ENCODE peak calls at places on chromosomes 2 and 18, in eight cellular contexts. One of them, this sample, is unnamed.

GRCh38 chr18:31651369-31651768 is 33.0 kb downstream of the B4GALT6 start:
- DNase-seq in adrenal gland: no peak
- DNase-seq in stomach: no peak
- DNase-seq in HCT116: no peak
- DNase-seq in body of pancreas: no peak
- DNase-seq in gastrocnemius medialis: no peak
- DNase-seq in aorta: no peak
- DNase-seq in lower lobe of right lung: no peak
- DNase-seq in this sample: no peak

GRCh38 chr2:32683520-32684086 is 55.8 kb downstream of the TTC27 start:
- DNase-seq in adrenal gland: no peak
- DNase-seq in stomach: no peak
- DNase-seq in HCT116: no peak
- DNase-seq in body of pancreas: no peak
- DNase-seq in gastrocnemius medialis: no peak
- DNase-seq in aorta: no peak
- DNase-seq in lower lobe of right lung: no peak
- DNase-seq in this sample: no peak

GRCh38 chr2:31446848-31447247 is 32.3 kb upstream of the XDH start:
- DNase-seq in adrenal gland: no peak
- DNase-seq in stomach: no peak
- DNase-seq in HCT116: no peak
- DNase-seq in body of pancreas: no peak
- DNase-seq in gastrocnemius medialis: no peak
- DNase-seq in aorta: no peak
- DNase-seq in lower lobe of right lung: no peak
- DNase-seq in this sample: no peak

GRCh38 chr2:32832821-32833220 is 113.9 kb upstream of the LTBP1 start:
- DNase-seq in adrenal gland: no peak
- DNase-seq in stomach: no peak
- DNase-seq in HCT116: no peak
- DNase-seq in body of pancreas: no peak
- DNase-seq in gastrocnemius medialis: no peak
- DNase-seq in aorta: no peak
- DNase-seq in lower lobe of right lung: no peak
- DNase-seq in this sample: no peak

GRCh38 chr2:20930928-20931327 is 108.0 kb upstream of the LDAH start:
- DNase-seq in adrenal gland: peak; percentile 30
- DNase-seq in stomach: no peak
- DNase-seq in HCT116: no peak
- DNase-seq in body of pancreas: peak; percentile 4
- DNase-seq in gastrocnemius medialis: no peak
- DNase-seq in aorta: peak; percentile 45
- DNase-seq in lower lobe of right lung: no peak
- DNase-seq in this sample: no peak

GRCh38 chr2:69210386-69210785 is 176.6 kb downstream of the GFPT1 start:
- DNase-seq in adrenal gland: no peak
- DNase-seq in stomach: no peak
- DNase-seq in HCT116: no peak
- DNase-seq in body of pancreas: no peak
- DNase-seq in gastrocnemius medialis: no peak
- DNase-seq in aorta: no peak
- DNase-seq in lower lobe of right lung: no peak
- DNase-seq in this sample: no peak

GRCh38 chr2:65436169-65436824 is 3.9 kb upstream of the SPRED2 start:
- DNase-seq in adrenal gland: peak; percentile 93
- DNase-seq in stomach: peak; percentile 89
- DNase-seq in HCT116: peak; percentile 63
- DNase-seq in body of pancreas: peak; percentile 93
- DNase-seq in gastrocnemius medialis: peak; percentile 85
- DNase-seq in aorta: peak; percentile 94
- DNase-seq in lower lobe of right lung: peak; percentile 93
- DNase-seq in this sample: peak; percentile 97

GRCh38 chr2:123456416-123456815 is 568.7 kb upstream of the CNTNAP5 start:
- DNase-seq in adrenal gland: no peak
- DNase-seq in stomach: no peak
- DNase-seq in HCT116: no peak
- DNase-seq in body of pancreas: no peak
- DNase-seq in gastrocnemius medialis: no peak
- DNase-seq in aorta: no peak
- DNase-seq in lower lobe of right lung: no peak
- DNase-seq in this sample: no peak

GRCh38 chr18:69469444-69469919 is 68.8 kb downstream of the DOK6 start:
- DNase-seq in adrenal gland: no peak
- DNase-seq in stomach: no peak
- DNase-seq in HCT116: peak; percentile 45
- DNase-seq in body of pancreas: no peak
- DNase-seq in gastrocnemius medialis: no peak
- DNase-seq in aorta: no peak
- DNase-seq in lower lobe of right lung: no peak
- DNase-seq in this sample: no peak

GRCh38 chr2:96354492-96354891 is 18.9 kb downstream of the NCAPH start:
- DNase-seq in adrenal gland: no peak
- DNase-seq in stomach: no peak
- DNase-seq in HCT116: no peak
- DNase-seq in body of pancreas: no peak
- DNase-seq in gastrocnemius medialis: no peak
- DNase-seq in aorta: no peak
- DNase-seq in lower lobe of right lung: no peak
- DNase-seq in this sample: no peak

GRCh38 chr2:9112079-9112721 is 94.4 kb upstream of the ASAP2 start:
- DNase-seq in adrenal gland: peak; percentile 63
- DNase-seq in stomach: peak; percentile 42
- DNase-seq in HCT116: peak; percentile 57
- DNase-seq in body of pancreas: no peak
- DNase-seq in gastrocnemius medialis: no peak
- DNase-seq in aorta: peak; percentile 88
- DNase-seq in lower lobe of right lung: no peak
- DNase-seq in this sample: peak; percentile 48

GRCh38 chr2:97706708-97707345 is 6.5 kb upstream of the ZAP70 start:
- DNase-seq in adrenal gland: no peak
- DNase-seq in stomach: no peak
- DNase-seq in HCT116: no peak
- DNase-seq in body of pancreas: no peak
- DNase-seq in gastrocnemius medialis: no peak
- DNase-seq in aorta: no peak
- DNase-seq in lower lobe of right lung: no peak
- DNase-seq in this sample: no peak

GRCh38 chr18:23844991-23845680 is 155.9 kb downstream of the LAMA3 start:
- DNase-seq in adrenal gland: no peak
- DNase-seq in stomach: no peak
- DNase-seq in HCT116: no peak
- DNase-seq in body of pancreas: no peak
- DNase-seq in gastrocnemius medialis: no peak
- DNase-seq in aorta: no peak
- DNase-seq in lower lobe of right lung: no peak
- DNase-seq in this sample: no peak

GRCh38 chr2:120661551-120661950 is 74.1 kb upstream of the GLI2 start:
- DNase-seq in adrenal gland: peak; percentile 68
- DNase-seq in stomach: peak; percentile 53
- DNase-seq in HCT116: no peak
- DNase-seq in body of pancreas: peak; percentile 51
- DNase-seq in gastrocnemius medialis: no peak
- DNase-seq in aorta: no peak
- DNase-seq in lower lobe of right lung: no peak
- DNase-seq in this sample: no peak

GRCh38 chr2:19525313-19525712 is 166.9 kb upstream of the OSR1 start:
- DNase-seq in adrenal gland: no peak
- DNase-seq in stomach: no peak
- DNase-seq in HCT116: no peak
- DNase-seq in body of pancreas: no peak
- DNase-seq in gastrocnemius medialis: no peak
- DNase-seq in aorta: no peak
- DNase-seq in lower lobe of right lung: no peak
- DNase-seq in this sample: no peak

GRCh38 chr2:237235383-237236095 is 149.8 kb downstream of the COPS8 start:
- DNase-seq in adrenal gland: peak; percentile 87
- DNase-seq in stomach: peak; percentile 66
- DNase-seq in HCT116: no peak
- DNase-seq in body of pancreas: peak; percentile 82
- DNase-seq in gastrocnemius medialis: peak; percentile 56
- DNase-seq in aorta: peak; percentile 76
- DNase-seq in lower lobe of right lung: no peak
- DNase-seq in this sample: no peak

GRCh38 chr2:60215295-60215990 is 338.0 kb downstream of the BCL11A start:
- DNase-seq in adrenal gland: no peak
- DNase-seq in stomach: no peak
- DNase-seq in HCT116: no peak
- DNase-seq in body of pancreas: peak; percentile 46
- DNase-seq in gastrocnemius medialis: no peak
- DNase-seq in aorta: no peak
- DNase-seq in lower lobe of right lung: no peak
- DNase-seq in this sample: no peak

GRCh38 chr2:199441759-199442158 is 16.0 kb downstream of the SATB2 start:
- DNase-seq in adrenal gland: no peak
- DNase-seq in stomach: no peak
- DNase-seq in HCT116: no peak
- DNase-seq in body of pancreas: no peak
- DNase-seq in gastrocnemius medialis: no peak
- DNase-seq in aorta: no peak
- DNase-seq in lower lobe of right lung: no peak
- DNase-seq in this sample: no peak

GRCh38 chr2:230156782-230157181 is 63.0 kb downstream of the SP110 start:
- DNase-seq in adrenal gland: no peak
- DNase-seq in stomach: no peak
- DNase-seq in HCT116: no peak
- DNase-seq in body of pancreas: no peak
- DNase-seq in gastrocnemius medialis: no peak
- DNase-seq in aorta: no peak
- DNase-seq in lower lobe of right lung: no peak
- DNase-seq in this sample: peak; percentile 39

GRCh38 chr18:7754725-7755181 is 187.6 kb downstream of the PTPRM start:
- DNase-seq in adrenal gland: peak; percentile 24
- DNase-seq in stomach: no peak
- DNase-seq in HCT116: no peak
- DNase-seq in body of pancreas: peak; percentile 46
- DNase-seq in gastrocnemius medialis: no peak
- DNase-seq in aorta: no peak
- DNase-seq in lower lobe of right lung: no peak
- DNase-seq in this sample: no peak

GRCh38 chr2:189751080-189751658 is 11.4 kb downstream of the OSGEPL1 start:
- DNase-seq in adrenal gland: peak; percentile 35
- DNase-seq in stomach: peak; percentile 32
- DNase-seq in HCT116: peak; percentile 15
- DNase-seq in body of pancreas: peak; percentile 46
- DNase-seq in gastrocnemius medialis: no peak
- DNase-seq in aorta: no peak
- DNase-seq in lower lobe of right lung: no peak
- DNase-seq in this sample: no peak

GRCh38 chr2:47654790-47655562 is 128.0 kb upstream of the MSH6 start:
- DNase-seq in adrenal gland: no peak
- DNase-seq in stomach: no peak
- DNase-seq in HCT116: no peak
- DNase-seq in body of pancreas: no peak
- DNase-seq in gastrocnemius medialis: no peak
- DNase-seq in aorta: no peak
- DNase-seq in lower lobe of right lung: peak; percentile 54
- DNase-seq in this sample: no peak

GRCh38 chr2:20622731-20623130 is 28.2 kb downstream of the HS1BP3 start:
- DNase-seq in adrenal gland: peak; percentile 97
- DNase-seq in stomach: no peak
- DNase-seq in HCT116: no peak
- DNase-seq in body of pancreas: no peak
- DNase-seq in gastrocnemius medialis: peak; percentile 94
- DNase-seq in aorta: peak; percentile 47
- DNase-seq in lower lobe of right lung: peak; percentile 41
- DNase-seq in this sample: no peak

GRCh38 chr2:101750688-101751087 is 53.2 kb downstream of the MAP4K4 start:
- DNase-seq in adrenal gland: no peak
- DNase-seq in stomach: no peak
- DNase-seq in HCT116: no peak
- DNase-seq in body of pancreas: no peak
- DNase-seq in gastrocnemius medialis: no peak
- DNase-seq in aorta: no peak
- DNase-seq in lower lobe of right lung: no peak
- DNase-seq in this sample: no peak
- H3K4me1 ChIP-seq in adrenal gland: peaks cover 51% of the 10 kb centered on the region
- H3K4me1 ChIP-seq in stomach: peaks cover 82% of the 10 kb centered on the region
- H3K4me1 ChIP-seq in HCT116: no peaks in the 10 kb centered on the region
- H3K4me1 ChIP-seq in body of pancreas: peaks cover 65% of the 10 kb centered on the region
- H3K4me1 ChIP-seq in gastrocnemius medialis: peaks cover 59% of the 10 kb centered on the region
- H3K4me1 ChIP-seq in aorta: peaks cover 14% of the 10 kb centered on the region
- H3K4me1 ChIP-seq in lower lobe of right lung: peaks cover 76% of the 10 kb centered on the region
- H3K4me1 ChIP-seq in this sample: peaks cover 52% of the 10 kb centered on the region

GRCh38 chr2:219443697-219444023 is 9.0 kb downstream of the SPEG start:
- DNase-seq in adrenal gland: no peak
- DNase-seq in stomach: no peak
- DNase-seq in HCT116: no peak
- DNase-seq in body of pancreas: no peak
- DNase-seq in gastrocnemius medialis: no peak
- DNase-seq in aorta: no peak
- DNase-seq in lower lobe of right lung: no peak
- DNase-seq in this sample: no peak
- H3K4me1 ChIP-seq in adrenal gland: no peaks in the 10 kb centered on the region
- H3K4me1 ChIP-seq in stomach: peaks cover 57% of the 10 kb centered on the region
- H3K4me1 ChIP-seq in HCT116: peaks cover 12% of the 10 kb centered on the region
- H3K4me1 ChIP-seq in body of pancreas: peaks cover 15% of the 10 kb centered on the region
- H3K4me1 ChIP-seq in gastrocnemius medialis: peaks cover 52% of the 10 kb centered on the region
- H3K4me1 ChIP-seq in aorta: no peaks in the 10 kb centered on the region
- H3K4me1 ChIP-seq in lower lobe of right lung: peaks cover 7% of the 10 kb centered on the region
- H3K4me1 ChIP-seq in this sample: peaks cover 7% of the 10 kb centered on the region

DNA sequence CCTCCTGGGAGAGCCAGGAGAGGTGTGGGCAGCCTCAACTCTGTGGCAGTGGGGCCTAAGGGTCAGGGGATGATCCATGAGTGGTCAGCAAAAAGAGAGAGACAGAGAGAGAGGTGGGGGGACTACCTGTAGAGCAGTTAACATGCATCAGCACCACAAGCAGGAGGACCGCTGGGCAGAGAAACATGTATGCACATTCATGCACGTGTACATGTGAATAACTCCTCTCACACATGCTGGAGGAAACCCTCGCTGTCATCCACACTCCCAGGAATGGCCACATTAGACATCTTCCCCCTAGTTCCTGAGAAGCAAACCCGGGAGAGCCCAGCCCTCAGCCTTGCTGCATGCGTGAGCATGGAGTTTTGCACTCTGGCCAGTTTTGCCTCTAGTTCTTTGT is 166.1 kb downstream of the SMAD7 start:
- DNase-seq in adrenal gland: no peak
- DNase-seq in stomach: no peak
- DNase-seq in HCT116: no peak
- DNase-seq in body of pancreas: no peak
- DNase-seq in gastrocnemius medialis: no peak
- DNase-seq in aorta: peak; percentile 58
- DNase-seq in lower lobe of right lung: peak; percentile 42
- DNase-seq in this sample: no peak
- H3K4me1 ChIP-seq in adrenal gland: peaks cover 46% of the 10 kb centered on the region
- H3K4me1 ChIP-seq in stomach: peaks cover 40% of the 10 kb centered on the region
- H3K4me1 ChIP-seq in HCT116: peaks cover 4% of the 10 kb centered on the region
- H3K4me1 ChIP-seq in body of pancreas: peaks cover 21% of the 10 kb centered on the region
- H3K4me1 ChIP-seq in gastrocnemius medialis: peaks cover 46% of the 10 kb centered on the region
- H3K4me1 ChIP-seq in aorta: no peaks in the 10 kb centered on the region
- H3K4me1 ChIP-seq in lower lobe of right lung: peaks cover 71% of the 10 kb centered on the region
- H3K4me1 ChIP-seq in this sample: peaks cover 36% of the 10 kb centered on the region

DNA sequence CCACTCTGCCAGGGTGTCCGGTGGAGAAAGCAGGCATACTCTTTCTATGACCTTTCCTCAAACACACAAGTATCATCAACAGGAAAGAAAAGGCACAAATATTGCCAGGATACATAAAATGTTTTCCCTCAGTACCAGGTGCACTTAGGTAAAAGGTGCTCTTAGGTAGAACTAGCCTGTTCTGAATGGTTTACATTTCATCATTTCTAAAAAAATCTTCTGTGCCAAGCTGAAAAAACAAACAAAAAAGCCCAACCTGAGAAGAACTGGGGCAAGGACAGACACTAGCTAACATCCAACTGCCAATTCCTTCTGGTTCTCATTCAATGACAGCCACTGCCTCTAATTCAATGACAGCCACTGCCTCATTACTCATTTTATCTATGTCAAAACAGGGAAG is 68.5 kb downstream of the SPIRE1 start:
- DNase-seq in adrenal gland: no peak
- DNase-seq in stomach: no peak
- DNase-seq in HCT116: no peak
- DNase-seq in body of pancreas: peak; percentile 20
- DNase-seq in gastrocnemius medialis: no peak
- DNase-seq in aorta: no peak
- DNase-seq in lower lobe of right lung: no peak
- DNase-seq in this sample: no peak
- H3K4me1 ChIP-seq in adrenal gland: peaks cover 55% of the 10 kb centered on the region
- H3K4me1 ChIP-seq in stomach: peaks cover 14% of the 10 kb centered on the region
- H3K4me1 ChIP-seq in HCT116: no peaks in the 10 kb centered on the region
- H3K4me1 ChIP-seq in body of pancreas: peaks cover 23% of the 10 kb centered on the region
- H3K4me1 ChIP-seq in gastrocnemius medialis: no peaks in the 10 kb centered on the region
- H3K4me1 ChIP-seq in aorta: no peaks in the 10 kb centered on the region
- H3K4me1 ChIP-seq in lower lobe of right lung: peaks cover 10% of the 10 kb centered on the region
- H3K4me1 ChIP-seq in this sample: peaks cover 8% of the 10 kb centered on the region

This sample was measured in upper lobe of left lung.